ENCODE peak calls at places on chromosome 13, in nine cellular contexts. M is heart left ventricle, G is Peyer's patch, Y is H1, V is breast epithelium, U is esophagus muscularis mucosa, N is uterus, I is IMR-90, W is GM12892. K is an unnamed sample.

GRCh38 chr13:80341098-80341701 is at the start of gene SPRY2:
- DNase-seq in M (peak), G (peak), Y (peak), V (peak), U (peak), N (peak), I (peak), W (no peak), K (peak)

GRCh38 chr13:32734511-32734910 is 148.3 kb downstream of the PDS5B start:
- DNase-seq in M (no peak), G (no peak), Y (no peak), V (no peak), U (no peak), N (no peak), I (peak), W (no peak), K (peak)

GRCh38 chr13:30676672-30677071 is 58.7 kb upstream of the ALOX5AP start:
- DNase-seq in M (no peak), G (no peak), Y (no peak), V (no peak), U (no peak), N (no peak), I (peak), W (no peak), K (peak)

GRCh38 chr13:27954406-27954851 is 14.7 kb downstream of the CDX2 start:
- DNase-seq in M (no peak), G (no peak), Y (peak), V (no peak), U (peak), N (no peak), I (no peak), W (no peak), K (peak)

GRCh38 chr13:23986619-23987018 is 89.3 kb upstream of the C1QTNF9B start:
- DNase-seq in M (no peak), G (no peak), Y (no peak), V (no peak), U (no peak), N (no peak), I (peak), W (no peak), K (no peak)

GRCh38 chr13:114234266-114234644 is 442 bp upstream of the CDC16 start:
- DNase-seq in M (no peak), G (no peak), Y (no peak), V (no peak), U (no peak), N (no peak), I (no peak), W (no peak), K (no peak)

GRCh38 chr13:47038196-47038595 is 141.3 kb upstream of the HTR2A start:
- DNase-seq in M (no peak), G (no peak), Y (no peak), V (no peak), U (no peak), N (no peak), I (peak), W (no peak), K (no peak)

GRCh38 chr13:90956036-90956435 is 391.5 kb upstream of the MIR17HG start:
- DNase-seq in M (no peak), G (no peak), Y (no peak), V (no peak), U (no peak), N (no peak), I (no peak), W (no peak), K (no peak)

GRCh38 chr13:50123002-50123401 is 107.8 kb downstream of the KCNRG start:
- DNase-seq in M (no peak), G (no peak), Y (no peak), V (no peak), U (no peak), N (no peak), I (no peak), W (no peak), K (no peak)

GRCh38 chr13:113324336-113324882 is 27.4 kb downstream of the LAMP1 start:
- DNase-seq in M (no peak), G (no peak), Y (no peak), V (no peak), U (no peak), N (no peak), I (no peak), W (no peak), K (no peak)

GRCh38 chr13:64551755-64552154 is 2678.4 kb downstream of the PCDH9 start:
- DNase-seq in M (no peak), G (no peak), Y (no peak), V (no peak), U (no peak), N (no peak), I (peak), W (no peak), K (no peak)

GRCh38 chr13:100560498-100561215 is 27.9 kb downstream of the GGACT start:
- DNase-seq in M (no peak), G (no peak), Y (no peak), V (no peak), U (peak), N (peak), I (no peak), W (no peak), K (no peak)

GRCh38 chr13:38866649-38867048 is 124.0 kb downstream of the STOML3 start:
- DNase-seq in M (no peak), G (no peak), Y (no peak), V (no peak), U (no peak), N (no peak), I (no peak), W (no peak), K (no peak)

GRCh38 chr13:33401238-33401637 is 115.7 kb upstream of the STARD13 start:
- DNase-seq in M (peak), G (peak), Y (no peak), V (peak), U (no peak), N (no peak), I (no peak), W (no peak), K (no peak)

GRCh38 chr13:90105881-90106496 is 1241.5 kb upstream of the MIR17HG start:
- DNase-seq in M (no peak), G (no peak), Y (no peak), V (no peak), U (no peak), N (no peak), I (no peak), W (no peak), K (no peak)

GRCh38 chr13:46602531-46602930 is 49.6 kb downstream of the LRCH1 start:
- DNase-seq in M (no peak), G (no peak), Y (no peak), V (no peak), U (no peak), N (no peak), I (no peak), W (no peak), K (no peak)

GRCh38 chr13:91346848-91347211 is 657 bp upstream of the MIR17HG start:
- DNase-seq in M (no peak), G (peak), Y (no peak), V (no peak), U (no peak), N (no peak), I (no peak), W (no peak), K (peak)

GRCh38 chr13:109199280-109199679 is 569.9 kb downstream of the MYO16 start:
- DNase-seq in M (no peak), G (no peak), Y (no peak), V (no peak), U (no peak), N (no peak), I (no peak), W (no peak), K (no peak)

GRCh38 chr13:28392896-28393295 is 102.0 kb downstream of the FLT1 start:
- DNase-seq in M (no peak), G (no peak), Y (no peak), V (no peak), U (no peak), N (no peak), I (no peak), W (no peak), K (no peak)

GRCh38 chr13:60511637-60512036 is 114.6 kb downstream of the TDRD3 start:
- DNase-seq in M (no peak), G (no peak), Y (no peak), V (no peak), U (no peak), N (no peak), I (no peak), W (no peak), K (no peak)

GRCh38 chr13:21476893-21477472 is 17.9 kb upstream of the ZDHHC20 start:
- DNase-seq in M (peak), G (peak), Y (peak), V (peak), U (no peak), N (peak), I (peak), W (peak), K (peak)
- TF ChIP-seq POLR2A in M (no peak), G (no peak), Y (no peak), V (no peak), U (no peak), N (peak), I (no peak), W (no peak), K (no peak)

DNA sequence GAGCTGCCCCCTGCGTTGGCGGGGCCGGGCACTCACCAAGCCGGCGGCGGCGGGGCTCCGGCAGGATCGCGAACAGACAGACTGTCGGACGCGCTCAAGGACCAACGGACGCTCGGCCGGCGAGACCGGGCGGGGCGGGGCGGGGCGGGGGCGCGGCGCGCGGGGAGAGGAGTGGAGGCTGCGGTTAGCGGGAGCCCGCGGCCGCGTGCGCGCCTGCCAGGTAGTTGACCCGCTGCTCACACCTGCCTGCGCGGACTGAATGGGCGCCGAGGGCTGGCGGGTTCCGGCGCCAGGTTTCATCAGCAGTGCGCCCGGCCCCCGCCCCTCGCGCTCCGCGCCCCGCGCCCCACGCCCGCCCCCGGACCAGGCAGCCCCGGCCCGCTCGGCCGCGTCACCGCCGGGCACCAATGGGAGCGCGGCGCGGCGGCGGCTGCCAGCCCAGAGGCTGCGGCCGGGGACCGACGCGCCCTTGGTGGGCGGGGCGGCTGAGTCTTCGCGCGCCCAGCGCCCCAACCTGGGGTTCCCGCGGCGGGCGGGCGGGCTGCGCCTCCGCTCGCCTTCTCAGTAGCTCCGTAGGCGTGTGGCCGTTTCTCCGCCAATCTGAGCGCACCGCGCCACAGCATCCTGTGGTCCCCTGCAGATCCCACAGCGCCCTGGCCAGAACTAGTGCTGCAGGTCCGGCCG is at the start of gene SLC7A1:
- DNase-seq in M (peak), G (peak), Y (peak), V (peak), U (peak), N (peak), I (peak), W (peak), K (peak)
- TF ChIP-seq POLR2A in M (no peak), G (no peak), Y (peak), V (no peak), U (no peak), N (peak), I (peak), W (no peak), K (no peak)

GRCh38 chr13:53013113-53013512 is 15.5 kb upstream of the OLFM4 start:
- DNase-seq in M (no peak), G (no peak), Y (no peak), V (no peak), U (no peak), N (no peak), I (no peak), W (no peak), K (no peak)

GRCh38 chr13:53015971-53016370 is 12.6 kb upstream of the OLFM4 start:
- DNase-seq in M (no peak), G (no peak), Y (no peak), V (no peak), U (no peak), N (no peak), I (no peak), W (no peak), K (no peak)

GRCh38 chr13:53015044-53015443 is 13.6 kb upstream of the OLFM4 start:
- DNase-seq in M (no peak), G (peak), Y (no peak), V (no peak), U (no peak), N (no peak), I (no peak), W (no peak), K (no peak)

GRCh38 chr13:53010374-53011105 is 18.1 kb upstream of the OLFM4 start:
- DNase-seq in M (no peak), G (peak), Y (no peak), V (peak), U (peak), N (no peak), I (no peak), W (no peak), K (no peak)

GRCh38 chr13:53012707-53013106 is 15.9 kb upstream of the OLFM4 start:
- DNase-seq in M (no peak), G (no peak), Y (no peak), V (no peak), U (no peak), N (no peak), I (no peak), W (no peak), K (no peak)
- TF ChIP-seq POLR2A in M (no peak), G (no peak), Y (no peak), V (no peak), U (no peak), N (no peak), I (no peak), W (no peak), K (no peak)

DNA sequence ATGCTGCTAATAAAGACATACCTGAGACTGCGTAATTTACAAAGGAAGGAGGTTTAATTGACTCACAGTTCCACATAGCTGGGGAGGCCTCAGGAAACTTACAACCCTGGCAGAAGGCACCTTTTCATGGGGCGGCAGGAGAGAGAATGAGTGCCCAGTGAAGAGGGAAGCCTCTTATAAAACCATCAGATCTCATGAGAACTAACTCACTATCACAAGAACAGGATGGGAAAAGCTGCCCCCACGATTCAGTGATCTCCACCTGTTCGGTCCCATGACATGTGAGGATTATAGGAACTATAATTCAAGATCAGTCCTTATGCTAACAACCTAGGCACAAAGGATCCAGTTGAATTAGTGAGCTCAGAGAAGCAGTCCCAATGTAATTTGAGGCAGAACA is 59.4 kb downstream of the GPC6 start:
- DNase-seq in M (no peak), G (no peak), Y (no peak), V (no peak), U (no peak), N (no peak), I (no peak), W (no peak), K (no peak)
- TF ChIP-seq POLR2A in M (no peak), G (no peak), Y (no peak), V (no peak), U (no peak), N (no peak), I (no peak), W (no peak), K (no peak)

DNA sequence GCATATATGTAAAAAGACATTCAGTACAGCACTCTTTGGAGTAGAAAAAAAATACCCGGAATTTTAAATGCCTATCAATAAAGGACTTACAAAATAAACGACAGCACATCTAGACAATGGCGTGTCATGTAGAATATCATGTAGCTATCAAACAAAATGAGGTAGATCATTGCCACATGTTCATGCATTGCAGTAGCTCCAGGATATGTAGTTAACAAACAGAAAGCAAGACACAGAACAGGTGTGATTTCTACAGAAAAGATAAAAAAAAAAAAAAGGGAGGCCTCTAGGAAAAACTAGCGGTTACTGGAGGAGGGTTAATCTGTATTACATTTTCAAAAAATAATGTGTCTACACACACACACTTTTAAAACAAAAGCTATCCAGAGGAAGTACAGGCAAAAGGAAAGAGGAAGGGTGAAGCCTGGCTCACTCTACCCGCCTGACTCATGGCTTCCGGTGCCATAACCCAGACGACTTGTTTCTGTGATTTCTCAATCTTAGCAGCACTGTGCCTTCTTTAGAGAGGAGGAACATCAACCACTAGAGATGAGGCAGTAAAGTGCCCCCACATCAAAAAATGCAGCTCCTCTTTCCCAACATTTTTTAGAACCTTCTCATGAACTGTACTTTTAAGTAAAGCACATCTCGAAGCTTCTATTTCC is 6.9 kb downstream of the KCTD12 start:
- DNase-seq in M (peak), G (peak), Y (no peak), V (peak), U (no peak), N (peak), I (peak), W (peak), K (no peak)
- TF ChIP-seq POLR2A in M (no peak), G (no peak), Y (no peak), V (no peak), U (no peak), N (no peak), I (no peak), W (no peak), K (no peak)

GRCh38 chr13:98565726-98566577 is 11.0 kb downstream of the STK24 start:
- DNase-seq in M (peak), G (no peak), Y (no peak), V (peak), U (no peak), N (no peak), I (no peak), W (no peak), K (no peak)
- TF ChIP-seq POLR2A in M (no peak), G (peak), Y (no peak), V (no peak), U (no peak), N (no peak), I (no peak), W (no peak), K (no peak)